ENCODE peak calls at places on chromosomes 4 and X, in ten cellular contexts. J is epithelial cell of esophagus, G is glutamatergic neuron, B is right lobe of liver, V is B cell, U is adrenal gland, H is tibial artery, P is fibroblast of lung, N is lower lobe of right lung, Q is foreskin keratinocyte. W is an unnamed sample.
A peak's percentile ranks its signal among the peaks of the same experiment; 100 is the strongest.

GRCh38 chrX:47232803-47233332 is at the start of gene USP11:
- DNase-seq in P (peak; percentile 60), N (no peak), B (no peak), J (no peak), U (no peak), Q (no peak), H (no peak), G (peak; percentile 64), V (peak; percentile 59), W (no peak)

GRCh38 chrX:108516184-108516583 is 76.5 kb downstream of the COL4A5 start:
- DNase-seq in B (no peak), H (no peak), V (no peak), G (no peak), Q (peak; percentile 33), U (no peak), P (peak; percentile 37), N (no peak), J (peak; percentile 30), W (no peak)

GRCh38 chr4:76198411-76199237 is 15.0 kb downstream of the SCARB2 start:
- DNase-seq in V (no peak), Q (peak; percentile 70), J (peak; percentile 63), H (peak; percentile 67), N (peak; percentile 54), U (peak; percentile 63), P (peak; percentile 93), B (peak; percentile 65), G (peak; percentile 45), W (peak; percentile 73)

GRCh38 chr4:86720508-86721068 is 126.5 kb downstream of the PTPN13 start:
- DNase-seq in B (no peak), Q (peak; percentile 15), G (no peak), V (no peak), J (peak; percentile 3), U (no peak), H (no peak), P (peak; percentile 17), N (no peak), W (no peak)

GRCh38 chrX:128057421-128057820 is 5.2 kb upstream of the ACTRT1 start:
- DNase-seq in H (no peak), N (no peak), G (no peak), P (no peak), B (no peak), U (no peak), Q (no peak), J (peak; percentile 0), V (no peak), W (peak; percentile 55)

GRCh38 chrX:96379951-96380350 is 304.7 kb upstream of the DIAPH2 start:
- DNase-seq in U (no peak), Q (no peak), H (no peak), N (no peak), G (no peak), V (no peak), B (no peak), P (no peak), J (no peak), W (no peak)

GRCh38 chrX:2498781-2499302 is 1.9 kb downstream of the DHRSX start:
- DNase-seq in B (peak; percentile 66), P (peak; percentile 47), G (no peak), H (peak; percentile 42), N (no peak), Q (no peak), V (no peak), U (no peak), J (peak; percentile 28), W (no peak)

GRCh38 chrX:73262991-73263390 is 48.3 kb upstream of the NAP1L2 start:
- DNase-seq in G (no peak), N (no peak), U (no peak), P (no peak), B (no peak), Q (peak; percentile 0), H (no peak), V (no peak), J (peak; percentile 0), W (peak; percentile 31)

GRCh38 chr4:128863314-128864075 is 54.0 kb downstream of the JADE1 start:
- DNase-seq in G (peak; percentile 89), H (peak; percentile 58), B (no peak), N (peak; percentile 58), P (peak; percentile 83), U (peak; percentile 81), J (peak; percentile 79), Q (peak; percentile 49), V (peak; percentile 40), W (peak; percentile 89)

GRCh38 chr4:169229571-169230028 is 41.2 kb downstream of the SH3RF1 start:
- DNase-seq in N (no peak), P (peak; percentile 96), H (peak; percentile 37), B (no peak), J (peak; percentile 92), U (no peak), Q (peak; percentile 88), G (no peak), V (no peak), W (peak; percentile 91)

GRCh38 chr4:152640058-152640921 is 39.5 kb downstream of the TMEM154 start:
- DNase-seq in H (no peak), P (peak; percentile 51), J (peak; percentile 24), U (no peak), N (no peak), Q (no peak), B (no peak), V (no peak), G (no peak), W (peak; percentile 38)

GRCh38 chr4:165294907-165295306 is 32.6 kb upstream of the MSMO1 start:
- DNase-seq in B (no peak), N (no peak), H (no peak), G (no peak), V (peak; percentile 17), U (no peak), P (no peak), J (no peak), Q (no peak), W (no peak)

GRCh38 chr4:5683566-5683965 is 24.8 kb downstream of the EVC2 start:
- DNase-seq in U (no peak), Q (no peak), V (no peak), B (no peak), J (no peak), P (peak; percentile 25), G (no peak), H (no peak), N (no peak), W (no peak)

GRCh38 chrX:53683556-53684414 is 2.7 kb downstream of the HUWE1 start:
- DNase-seq in J (peak; percentile 97), G (peak; percentile 84), V (peak; percentile 76), P (peak; percentile 99), B (peak; percentile 94), U (peak; percentile 91), H (peak; percentile 92), N (peak; percentile 92), Q (peak; percentile 97), W (peak; percentile 97)

GRCh38 chrX:53674581-53674980 is 11.9 kb downstream of the HUWE1 start:
- DNase-seq in B (no peak), V (no peak), G (no peak), P (no peak), U (no peak), J (peak; percentile 11), H (no peak), Q (no peak), N (no peak), W (no peak)

GRCh38 chrX:53681661-53682060 is 4.9 kb downstream of the HUWE1 start:
- DNase-seq in U (no peak), B (no peak), P (peak; percentile 4), G (no peak), N (no peak), Q (peak; percentile 75), V (no peak), H (no peak), J (peak; percentile 64), W (peak; percentile 15)

GRCh38 chrX:53682885-53683555 is 3.5 kb downstream of the HUWE1 start:
- DNase-seq in G (peak; percentile 50), H (peak; percentile 26), V (no peak), Q (peak; percentile 57), B (no peak), P (peak; percentile 66), U (no peak), J (peak; percentile 49), N (no peak), W (peak; percentile 50)

GRCh38 chrX:53678667-53679066 is 7.9 kb downstream of the HUWE1 start:
- DNase-seq in J (peak; percentile 19), H (no peak), V (no peak), B (no peak), G (no peak), N (no peak), P (no peak), Q (no peak), U (no peak), W (peak; percentile 40)
- TF ChIP-seq CTCF in J (peak; percentile 41), H (no peak), V (peak; percentile 14), B (no peak), G (no peak), N (no peak), P (no peak), Q (peak; percentile 50), U (peak; percentile 9), W (no peak)

DNA sequence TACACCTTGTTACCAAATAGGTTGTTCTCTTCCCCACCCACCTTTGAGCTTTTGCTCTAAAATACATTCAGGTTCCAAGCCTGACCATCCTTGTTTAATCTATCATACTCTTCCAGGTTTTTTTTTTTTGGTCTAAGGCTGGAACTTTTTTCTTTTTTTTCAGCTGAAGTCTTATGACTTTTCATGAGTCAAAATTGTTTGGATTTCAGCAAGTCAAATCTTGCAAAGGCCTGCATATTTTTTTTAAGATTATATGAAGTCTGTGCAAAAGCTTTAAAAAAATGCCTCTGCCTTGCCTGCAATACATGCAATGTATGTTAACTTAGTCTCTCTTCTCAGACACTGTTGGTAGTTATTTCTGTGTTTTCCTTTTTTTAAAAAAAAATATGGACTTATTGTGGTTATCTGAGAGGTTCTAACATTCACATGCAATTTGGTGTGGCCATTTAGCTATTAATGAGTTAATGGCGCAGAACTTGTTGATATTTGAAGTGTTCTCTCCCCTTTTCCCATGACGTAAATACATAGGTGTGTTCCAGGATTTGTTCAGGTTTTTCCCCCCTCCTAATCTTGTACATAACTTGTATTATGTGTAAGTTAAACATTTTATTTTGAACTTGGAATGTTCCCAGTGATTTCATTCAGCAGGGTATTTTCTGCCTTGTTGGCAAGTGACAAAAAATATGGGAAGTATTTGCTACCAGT is 58.7 kb downstream of the CCKAR start:
- DNase-seq in N (no peak), Q (peak; percentile 79), B (no peak), J (peak; percentile 69), U (no peak), P (peak; percentile 58), G (no peak), H (no peak), V (no peak), W (no peak)
- TF ChIP-seq CTCF in N (no peak), Q (no peak), B (no peak), J (no peak), U (no peak), P (no peak), G (no peak), H (no peak), V (no peak), W (no peak)

DNA sequence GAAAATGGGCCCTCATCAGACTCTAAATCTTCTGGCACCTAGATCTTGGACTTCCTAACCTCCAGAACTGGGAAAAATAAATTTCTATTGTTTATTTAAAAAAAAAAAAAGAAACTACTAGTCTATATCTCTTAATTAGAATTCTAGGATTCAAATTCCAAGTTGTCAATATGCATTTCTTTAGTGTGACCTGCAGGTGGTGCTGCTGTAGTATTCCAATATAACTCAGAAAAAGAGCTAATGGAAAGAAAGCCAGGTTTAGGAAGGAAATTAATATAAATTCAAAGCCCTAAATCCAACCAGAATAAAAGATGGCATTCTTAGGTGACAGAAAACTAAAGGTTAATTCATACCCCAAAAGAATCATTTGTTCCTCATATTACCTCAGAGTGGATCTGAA is 80.0 kb upstream of the NALF2 start:
- DNase-seq in N (no peak), Q (peak; percentile 0), U (no peak), H (no peak), B (no peak), G (no peak), V (no peak), P (peak; percentile 11), J (peak; percentile 14), W (peak; percentile 27)
- TF ChIP-seq CTCF in N (no peak), Q (peak; percentile 52), U (peak; percentile 21), H (no peak), B (peak; percentile 19), G (peak; percentile 33), V (no peak), P (peak; percentile 5), J (no peak), W (peak; percentile 36)

GRCh38 chr4:83093060-83093640 is 21.4 kb downstream of the PLAC8 start:
- DNase-seq in Q (no peak), J (peak; percentile 72), B (no peak), U (no peak), P (no peak), V (no peak), G (no peak), H (no peak), N (no peak), W (no peak)
- TF ChIP-seq CTCF in Q (no peak), J (no peak), B (no peak), U (no peak), P (no peak), V (no peak), G (no peak), H (no peak), N (no peak), W (no peak)

W was measured in MCF 10A.